ENCODE peak calls at places on chromosomes 5 and 9, in nine cellular contexts. One of them, this sample, is unnamed.

GRCh38 chr9:110256392-110257096 is at the start of gene TXN:
- DNase-seq in PC-9: peak
- DNase-seq in hepatocyte: peak
- DNase-seq in neural progenitor cell: peak
- DNase-seq in CD4-positive, CD25-positive, alpha-beta regulatory T cell: peak
- DNase-seq in tibial artery: peak
- DNase-seq in right atrium auricular region: peak
- DNase-seq in ovary: peak
- DNase-seq in neuronal stem cell: peak
- DNase-seq in this sample: peak

GRCh38 chr9:127626752-127627493 is 14.8 kb downstream of the STXBP1 start:
- DNase-seq in PC-9: no peak
- DNase-seq in hepatocyte: no peak
- DNase-seq in neural progenitor cell: no peak
- DNase-seq in CD4-positive, CD25-positive, alpha-beta regulatory T cell: no peak
- DNase-seq in tibial artery: no peak
- DNase-seq in right atrium auricular region: no peak
- DNase-seq in ovary: no peak
- DNase-seq in neuronal stem cell: no peak
- DNase-seq in this sample: no peak

GRCh38 chr9:18710089-18710488 is 236.1 kb downstream of the ADAMTSL1 start:
- DNase-seq in PC-9: no peak
- DNase-seq in hepatocyte: no peak
- DNase-seq in neural progenitor cell: no peak
- DNase-seq in CD4-positive, CD25-positive, alpha-beta regulatory T cell: no peak
- DNase-seq in tibial artery: no peak
- DNase-seq in right atrium auricular region: no peak
- DNase-seq in ovary: no peak
- DNase-seq in neuronal stem cell: no peak
- DNase-seq in this sample: no peak

GRCh38 chr9:98708933-98709911 is at the start of gene GABBR2:
- DNase-seq in PC-9: no peak
- DNase-seq in hepatocyte: peak
- DNase-seq in neural progenitor cell: peak
- DNase-seq in CD4-positive, CD25-positive, alpha-beta regulatory T cell: no peak
- DNase-seq in tibial artery: no peak
- DNase-seq in right atrium auricular region: no peak
- DNase-seq in ovary: no peak
- DNase-seq in neuronal stem cell: no peak
- DNase-seq in this sample: no peak

GRCh38 chr5:155897761-155898160 is 429.2 kb upstream of the SGCD start:
- DNase-seq in PC-9: no peak
- DNase-seq in hepatocyte: no peak
- DNase-seq in neural progenitor cell: no peak
- DNase-seq in CD4-positive, CD25-positive, alpha-beta regulatory T cell: no peak
- DNase-seq in tibial artery: no peak
- DNase-seq in right atrium auricular region: no peak
- DNase-seq in ovary: no peak
- DNase-seq in neuronal stem cell: no peak
- DNase-seq in this sample: no peak

GRCh38 chr5:136014049-136014516 is 14.7 kb upstream of the TGFBI start:
- DNase-seq in PC-9: no peak
- DNase-seq in hepatocyte: peak
- DNase-seq in neural progenitor cell: no peak
- DNase-seq in CD4-positive, CD25-positive, alpha-beta regulatory T cell: no peak
- DNase-seq in tibial artery: peak
- DNase-seq in right atrium auricular region: no peak
- DNase-seq in ovary: no peak
- DNase-seq in neuronal stem cell: no peak
- DNase-seq in this sample: no peak

GRCh38 chr5:139382371-139382770 is 726 bp downstream of the SLC23A1 start:
- DNase-seq in PC-9: no peak
- DNase-seq in hepatocyte: no peak
- DNase-seq in neural progenitor cell: no peak
- DNase-seq in CD4-positive, CD25-positive, alpha-beta regulatory T cell: no peak
- DNase-seq in tibial artery: peak
- DNase-seq in right atrium auricular region: no peak
- DNase-seq in ovary: no peak
- DNase-seq in neuronal stem cell: no peak
- DNase-seq in this sample: no peak

GRCh38 chr5:138605254-138605972 is 30.2 kb upstream of the HSPA9 start:
- DNase-seq in PC-9: no peak
- DNase-seq in hepatocyte: no peak
- DNase-seq in neural progenitor cell: no peak
- DNase-seq in CD4-positive, CD25-positive, alpha-beta regulatory T cell: no peak
- DNase-seq in tibial artery: peak
- DNase-seq in right atrium auricular region: no peak
- DNase-seq in ovary: no peak
- DNase-seq in neuronal stem cell: no peak
- DNase-seq in this sample: no peak

GRCh38 chr9:133023117-133023890 is 7.5 kb upstream of the GTF3C5 start:
- DNase-seq in PC-9: peak
- DNase-seq in hepatocyte: no peak
- DNase-seq in neural progenitor cell: no peak
- DNase-seq in CD4-positive, CD25-positive, alpha-beta regulatory T cell: peak
- DNase-seq in tibial artery: no peak
- DNase-seq in right atrium auricular region: no peak
- DNase-seq in ovary: no peak
- DNase-seq in neuronal stem cell: no peak
- DNase-seq in this sample: peak

GRCh38 chr9:69036319-69036718 is 767 bp downstream of the FXN start:
- DNase-seq in PC-9: no peak
- DNase-seq in hepatocyte: peak
- DNase-seq in neural progenitor cell: peak
- DNase-seq in CD4-positive, CD25-positive, alpha-beta regulatory T cell: no peak
- DNase-seq in tibial artery: peak
- DNase-seq in right atrium auricular region: no peak
- DNase-seq in ovary: no peak
- DNase-seq in neuronal stem cell: no peak
- DNase-seq in this sample: peak

GRCh38 chr9:31210982-31211570 is 1173.4 kb upstream of the ACO1 start:
- DNase-seq in PC-9: no peak
- DNase-seq in hepatocyte: no peak
- DNase-seq in neural progenitor cell: peak
- DNase-seq in CD4-positive, CD25-positive, alpha-beta regulatory T cell: no peak
- DNase-seq in tibial artery: no peak
- DNase-seq in right atrium auricular region: no peak
- DNase-seq in ovary: no peak
- DNase-seq in neuronal stem cell: no peak
- DNase-seq in this sample: no peak

GRCh38 chr5:170542691-170543275 is 39.0 kb downstream of the KCNIP1 start:
- DNase-seq in PC-9: no peak
- DNase-seq in hepatocyte: no peak
- DNase-seq in neural progenitor cell: no peak
- DNase-seq in CD4-positive, CD25-positive, alpha-beta regulatory T cell: no peak
- DNase-seq in tibial artery: no peak
- DNase-seq in right atrium auricular region: no peak
- DNase-seq in ovary: no peak
- DNase-seq in neuronal stem cell: no peak
- DNase-seq in this sample: no peak

GRCh38 chr5:16888694-16889124 is 47.4 kb downstream of the MYO10 start:
- DNase-seq in PC-9: no peak
- DNase-seq in hepatocyte: no peak
- DNase-seq in neural progenitor cell: no peak
- DNase-seq in CD4-positive, CD25-positive, alpha-beta regulatory T cell: no peak
- DNase-seq in tibial artery: no peak
- DNase-seq in right atrium auricular region: no peak
- DNase-seq in ovary: no peak
- DNase-seq in neuronal stem cell: no peak
- DNase-seq in this sample: no peak

GRCh38 chr5:16884595-16884994 is 51.5 kb downstream of the MYO10 start:
- DNase-seq in PC-9: no peak
- DNase-seq in hepatocyte: no peak
- DNase-seq in neural progenitor cell: no peak
- DNase-seq in CD4-positive, CD25-positive, alpha-beta regulatory T cell: no peak
- DNase-seq in tibial artery: no peak
- DNase-seq in right atrium auricular region: no peak
- DNase-seq in ovary: no peak
- DNase-seq in neuronal stem cell: no peak
- DNase-seq in this sample: no peak

GRCh38 chr5:16886793-16887345 is 49.2 kb downstream of the MYO10 start:
- DNase-seq in PC-9: no peak
- DNase-seq in hepatocyte: no peak
- DNase-seq in neural progenitor cell: no peak
- DNase-seq in CD4-positive, CD25-positive, alpha-beta regulatory T cell: no peak
- DNase-seq in tibial artery: no peak
- DNase-seq in right atrium auricular region: no peak
- DNase-seq in ovary: no peak
- DNase-seq in neuronal stem cell: no peak
- DNase-seq in this sample: no peak

GRCh38 chr5:16885635-16886365 is 50.3 kb downstream of the MYO10 start:
- DNase-seq in PC-9: no peak
- DNase-seq in hepatocyte: no peak
- DNase-seq in neural progenitor cell: no peak
- DNase-seq in CD4-positive, CD25-positive, alpha-beta regulatory T cell: no peak
- DNase-seq in tibial artery: no peak
- DNase-seq in right atrium auricular region: no peak
- DNase-seq in ovary: no peak
- DNase-seq in neuronal stem cell: no peak
- DNase-seq in this sample: no peak

GRCh38 chr5:16886366-16886736 is 49.7 kb downstream of the MYO10 start:
- DNase-seq in PC-9: no peak
- DNase-seq in hepatocyte: no peak
- DNase-seq in neural progenitor cell: no peak
- DNase-seq in CD4-positive, CD25-positive, alpha-beta regulatory T cell: no peak
- DNase-seq in tibial artery: peak
- DNase-seq in right atrium auricular region: no peak
- DNase-seq in ovary: no peak
- DNase-seq in neuronal stem cell: no peak
- DNase-seq in this sample: no peak
- H3K4me3 ChIP-seq in PC-9: no peak
- H3K4me3 ChIP-seq in hepatocyte: no peak
- H3K4me3 ChIP-seq in neural progenitor cell: no peak
- H3K4me3 ChIP-seq in CD4-positive, CD25-positive, alpha-beta regulatory T cell: no peak
- H3K4me3 ChIP-seq in tibial artery: no peak
- H3K4me3 ChIP-seq in right atrium auricular region: no peak
- H3K4me3 ChIP-seq in ovary: no peak
- H3K4me3 ChIP-seq in neuronal stem cell: no peak
- H3K4me3 ChIP-seq in this sample: no peak

DNA sequence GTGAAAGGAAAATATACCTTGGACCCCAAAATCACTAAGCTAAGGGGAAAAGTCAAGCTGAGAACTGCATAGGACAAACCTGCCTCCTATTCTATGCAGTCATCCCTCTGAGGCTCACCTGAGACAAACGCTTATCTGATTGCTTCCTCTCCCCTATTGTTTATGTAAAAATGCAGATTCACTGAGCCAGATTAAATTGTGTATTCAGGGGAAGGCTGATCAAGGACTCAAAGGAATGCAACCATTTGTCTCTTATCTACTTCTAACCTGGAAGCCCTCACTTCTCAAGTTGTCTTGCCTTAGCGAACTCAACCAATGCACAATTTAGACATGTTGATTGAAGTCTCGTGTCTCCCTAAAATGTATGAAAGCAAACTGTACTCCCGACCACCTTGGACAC is 13.3 kb downstream of the SPARC start:
- DNase-seq in PC-9: no peak
- DNase-seq in hepatocyte: no peak
- DNase-seq in neural progenitor cell: no peak
- DNase-seq in CD4-positive, CD25-positive, alpha-beta regulatory T cell: no peak
- DNase-seq in tibial artery: no peak
- DNase-seq in right atrium auricular region: no peak
- DNase-seq in ovary: no peak
- DNase-seq in neuronal stem cell: no peak
- DNase-seq in this sample: no peak
- H3K27ac ChIP-seq in PC-9: no peak
- H3K27ac ChIP-seq in hepatocyte: no peak
- H3K27ac ChIP-seq in neural progenitor cell: no peak
- H3K27ac ChIP-seq in CD4-positive, CD25-positive, alpha-beta regulatory T cell: no peak
- H3K27ac ChIP-seq in tibial artery: peak
- H3K27ac ChIP-seq in right atrium auricular region: peak
- H3K27ac ChIP-seq in ovary: peak
- H3K27ac ChIP-seq in neuronal stem cell: no peak
- H3K27ac ChIP-seq in this sample: no peak

DNA sequence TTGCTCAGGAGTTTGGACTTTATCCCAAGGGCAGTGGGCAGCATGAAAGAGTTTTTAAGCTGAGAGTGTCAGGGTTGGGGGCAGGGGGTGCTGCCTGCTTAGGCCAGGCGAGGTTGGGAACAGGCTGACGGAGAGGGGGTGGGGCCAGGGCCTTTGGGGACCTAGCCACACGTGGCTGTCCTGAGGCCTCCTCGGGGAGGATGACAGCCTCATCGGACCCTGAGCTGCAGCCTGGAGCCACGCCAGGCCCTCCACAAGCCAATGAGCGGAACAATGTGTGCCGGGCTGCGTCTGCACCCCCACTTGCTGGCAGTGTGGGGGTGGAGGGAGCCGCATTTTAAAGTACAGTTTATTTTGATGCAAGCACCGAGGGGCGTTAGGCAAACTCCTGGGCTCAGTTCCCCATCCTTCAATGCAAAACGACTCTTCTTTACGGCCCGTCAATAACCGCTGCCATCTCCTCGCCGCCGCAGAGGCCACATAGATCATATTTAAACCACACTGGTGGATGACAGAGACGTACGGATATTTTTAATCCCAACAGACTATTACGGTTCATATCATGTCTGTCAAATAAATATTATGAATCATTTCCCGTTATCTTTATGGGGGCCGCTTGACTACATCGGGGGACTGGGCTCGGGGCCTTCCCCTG is 5.2 kb upstream of the RXRA start:
- DNase-seq in PC-9: no peak
- DNase-seq in hepatocyte: peak
- DNase-seq in neural progenitor cell: peak
- DNase-seq in CD4-positive, CD25-positive, alpha-beta regulatory T cell: no peak
- DNase-seq in tibial artery: peak
- DNase-seq in right atrium auricular region: no peak
- DNase-seq in ovary: peak
- DNase-seq in neuronal stem cell: no peak
- DNase-seq in this sample: no peak
- H3K4me3 ChIP-seq in PC-9: no peak
- H3K4me3 ChIP-seq in hepatocyte: no peak
- H3K4me3 ChIP-seq in neural progenitor cell: no peak
- H3K4me3 ChIP-seq in CD4-positive, CD25-positive, alpha-beta regulatory T cell: no peak
- H3K4me3 ChIP-seq in tibial artery: no peak
- H3K4me3 ChIP-seq in right atrium auricular region: no peak
- H3K4me3 ChIP-seq in ovary: no peak
- H3K4me3 ChIP-seq in neuronal stem cell: no peak
- H3K4me3 ChIP-seq in this sample: no peak

DNA sequence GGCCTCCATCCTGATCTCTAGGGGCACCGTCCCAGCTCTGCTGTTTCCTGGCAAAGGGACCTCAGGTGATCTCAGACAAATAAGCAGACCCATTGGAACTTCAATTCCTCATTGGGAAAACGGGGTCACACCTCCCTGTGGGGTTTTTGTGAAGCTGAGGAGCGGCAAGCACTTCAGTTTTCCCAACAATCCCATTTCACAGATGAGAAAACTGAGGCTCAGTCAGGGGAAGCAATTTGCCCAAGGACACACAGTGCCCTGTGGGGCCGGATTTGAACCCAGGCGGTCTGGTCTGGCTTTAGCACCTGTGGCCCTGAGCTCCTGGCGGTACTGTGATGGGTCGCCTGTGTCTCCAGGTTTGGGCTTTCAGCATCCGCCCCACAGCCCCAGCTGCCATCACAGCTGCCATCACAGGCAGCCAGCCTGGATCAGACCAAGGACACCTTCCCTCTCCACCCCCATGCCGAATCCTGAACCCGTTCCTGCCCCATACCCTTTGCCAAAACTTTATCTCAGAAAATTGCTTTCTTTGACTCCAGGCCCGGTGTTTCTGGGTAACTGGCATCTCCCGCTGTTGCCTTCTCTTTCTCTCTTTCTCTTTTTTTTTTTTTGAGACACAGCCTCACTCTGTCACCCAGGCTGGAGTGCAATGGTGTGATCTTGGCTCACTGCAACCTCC is 26.4 kb downstream of the NCS1 start:
- DNase-seq in PC-9: no peak
- DNase-seq in hepatocyte: no peak
- DNase-seq in neural progenitor cell: no peak
- DNase-seq in CD4-positive, CD25-positive, alpha-beta regulatory T cell: no peak
- DNase-seq in tibial artery: peak
- DNase-seq in right atrium auricular region: no peak
- DNase-seq in ovary: no peak
- DNase-seq in neuronal stem cell: no peak
- DNase-seq in this sample: no peak
- H3K27ac ChIP-seq in PC-9: no peak
- H3K27ac ChIP-seq in hepatocyte: no peak
- H3K27ac ChIP-seq in neural progenitor cell: no peak
- H3K27ac ChIP-seq in CD4-positive, CD25-positive, alpha-beta regulatory T cell: no peak
- H3K27ac ChIP-seq in tibial artery: peak
- H3K27ac ChIP-seq in right atrium auricular region: no peak
- H3K27ac ChIP-seq in ovary: no peak
- H3K27ac ChIP-seq in neuronal stem cell: no peak
- H3K27ac ChIP-seq in this sample: no peak

This sample was measured in HL-60.